ENCODE peak calls at places on chromosome 5, in eight cellular contexts. J is neuronal stem cell; H is CD4-positive, alpha-beta memory T cell; O is CD8-positive, alpha-beta memory T cell; A is mesendoderm; I is mucosa of descending colon; S is GM23338; Y is pancreas. X is an unnamed sample.

GRCh38 chr5:159553792-159554191 is 223.5 kb upstream of the IL12B start:
- DNase-seq in J (no peak), H (no peak), O (no peak), A (no peak), I (no peak), S (no peak), Y (no peak), X (no peak)

GRCh38 chr5:72749362-72749997 is 67.0 kb upstream of the TNPO1 start:
- DNase-seq in J (no peak), H (no peak), O (no peak), A (peak), I (no peak), S (peak), Y (no peak), X (no peak)

GRCh38 chr5:172193872-172194271 is at the start of gene EFCAB9:
- DNase-seq in J (no peak), H (no peak), O (no peak), A (no peak), I (no peak), S (no peak), Y (no peak), X (no peak)

GRCh38 chr5:62369039-62369438 is 34.7 kb downstream of the DIMT1 start:
- DNase-seq in J (no peak), H (no peak), O (no peak), A (no peak), I (no peak), S (no peak), Y (no peak), X (no peak)

GRCh38 chr5:139384591-139385051 is 1.5 kb upstream of the SLC23A1 start:
- DNase-seq in J (no peak), H (no peak), O (no peak), A (no peak), I (no peak), S (no peak), Y (no peak), X (no peak)

GRCh38 chr5:166401391-166401790 is 1890.1 kb upstream of the WWC1 start:
- DNase-seq in J (peak), H (no peak), O (no peak), A (peak), I (no peak), S (peak), Y (no peak), X (no peak)

GRCh38 chr5:134552301-134552700 is 26.8 kb downstream of the JADE2 start:
- DNase-seq in J (no peak), H (peak), O (no peak), A (no peak), I (no peak), S (no peak), Y (peak), X (no peak)

GRCh38 chr5:17361331-17361730 is 136.7 kb upstream of the TAF11L2 start:
- DNase-seq in J (no peak), H (no peak), O (no peak), A (no peak), I (no peak), S (no peak), Y (no peak), X (no peak)

GRCh38 chr5:34053133-34053532 is 10.1 kb upstream of the C1QTNF3 start:
- DNase-seq in J (no peak), H (no peak), O (no peak), A (no peak), I (no peak), S (no peak), Y (no peak), X (no peak)

GRCh38 chr5:131281133-131281867 is 17.4 kb downstream of the CDC42SE2 start:
- DNase-seq in J (no peak), H (peak), O (peak), A (no peak), I (no peak), S (no peak), Y (no peak), X (no peak)

GRCh38 chr5:154644745-154645411 is 110.3 kb upstream of the LARP1 start:
- DNase-seq in J (no peak), H (no peak), O (no peak), A (no peak), I (no peak), S (no peak), Y (no peak), X (no peak)

DNA sequence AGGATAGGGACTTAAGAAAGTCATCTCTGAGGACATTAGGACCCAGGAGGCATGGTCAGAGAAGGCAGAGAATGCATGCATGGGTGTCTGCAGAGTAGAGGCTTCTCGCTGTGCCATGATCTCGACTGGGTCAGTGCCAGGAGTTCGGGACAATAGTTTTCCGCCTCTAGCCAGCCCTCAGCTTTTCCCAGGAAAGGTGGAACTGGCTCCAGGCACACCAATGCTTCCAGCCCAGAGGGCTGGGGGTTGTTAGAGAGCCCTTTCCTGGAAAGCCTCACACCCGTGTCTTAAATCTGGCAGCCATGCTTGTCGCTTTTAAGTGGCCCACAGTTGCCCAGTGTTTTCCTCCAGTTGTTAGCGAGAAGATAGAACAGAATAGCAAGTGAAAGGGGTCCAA is 1111.3 kb downstream of the TAF11L14 start:
- DNase-seq in J (no peak), H (no peak), O (peak), A (no peak), I (peak), S (no peak), Y (no peak), X (peak)
- H3K4me3 ChIP-seq in J (no peak), H (peak), O (peak), A (no peak), I (peak), S (no peak), Y (no peak), X (peak)

GRCh38 chr5:91312698-91313097 is 70.4 kb downstream of the ARRDC3 start:
- DNase-seq in J (no peak), H (no peak), O (no peak), A (no peak), I (no peak), S (no peak), Y (no peak), X (no peak)

GRCh38 chr5:91311697-91312501 is 71.2 kb downstream of the ARRDC3 start:
- DNase-seq in J (no peak), H (peak), O (peak), A (peak), I (peak), S (peak), Y (no peak), X (peak)

GRCh38 chr5:91306497-91306896 is 76.6 kb downstream of the ARRDC3 start:
- DNase-seq in J (no peak), H (no peak), O (no peak), A (no peak), I (no peak), S (no peak), Y (no peak), X (no peak)

GRCh38 chr5:91307023-91307422 is 76.1 kb downstream of the ARRDC3 start:
- DNase-seq in J (no peak), H (no peak), O (no peak), A (no peak), I (peak), S (no peak), Y (no peak), X (no peak)

GRCh38 chr5:91311168-91311696 is 71.9 kb downstream of the ARRDC3 start:
- DNase-seq in J (no peak), H (no peak), O (peak), A (no peak), I (no peak), S (no peak), Y (no peak), X (peak)
- H3K4me3 ChIP-seq in J (no peak), H (no peak), O (peak), A (no peak), I (no peak), S (no peak), Y (no peak), X (peak)

GRCh38 chr5:142057697-142058056 is 44.9 kb upstream of the GNPDA1 start:
- DNase-seq in J (no peak), H (no peak), O (no peak), A (no peak), I (no peak), S (no peak), Y (no peak), X (no peak)

GRCh38 chr5:142059304-142059940 is 46.6 kb upstream of the GNPDA1 start:
- DNase-seq in J (no peak), H (no peak), O (no peak), A (peak), I (no peak), S (peak), Y (no peak), X (no peak)

GRCh38 chr5:142063878-142064331 is 44.7 kb upstream of the NDFIP1 start:
- DNase-seq in J (peak), H (no peak), O (peak), A (peak), I (peak), S (peak), Y (peak), X (peak)

GRCh38 chr5:142065273-142065672 is 43.3 kb upstream of the NDFIP1 start:
- DNase-seq in J (peak), H (no peak), O (no peak), A (peak), I (no peak), S (peak), Y (no peak), X (peak)

DNA sequence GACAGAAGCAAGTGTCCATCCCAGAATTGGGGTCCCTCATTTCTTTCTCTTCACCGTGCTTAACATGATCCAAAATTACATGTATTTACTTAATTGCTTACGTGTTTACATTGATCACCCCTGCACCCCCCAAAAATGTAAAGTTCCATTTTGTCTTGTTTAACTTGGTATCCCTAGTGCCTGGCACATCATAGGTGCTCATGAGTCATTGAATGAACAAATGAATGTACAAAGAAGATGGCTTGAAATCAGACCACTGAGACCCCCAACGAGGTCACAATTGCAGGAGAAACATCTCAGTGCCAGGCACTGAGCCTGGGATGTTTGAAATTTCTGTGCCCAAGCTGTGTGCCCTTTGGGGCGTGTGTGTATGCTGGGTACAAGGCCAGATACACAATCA is 45.2 kb upstream of the NDFIP1 start:
- DNase-seq in J (no peak), H (no peak), O (no peak), A (no peak), I (no peak), S (no peak), Y (no peak), X (no peak)
- H3K4me3 ChIP-seq in J (peak), H (no peak), O (no peak), A (no peak), I (no peak), S (peak), Y (no peak), X (peak)

DNA sequence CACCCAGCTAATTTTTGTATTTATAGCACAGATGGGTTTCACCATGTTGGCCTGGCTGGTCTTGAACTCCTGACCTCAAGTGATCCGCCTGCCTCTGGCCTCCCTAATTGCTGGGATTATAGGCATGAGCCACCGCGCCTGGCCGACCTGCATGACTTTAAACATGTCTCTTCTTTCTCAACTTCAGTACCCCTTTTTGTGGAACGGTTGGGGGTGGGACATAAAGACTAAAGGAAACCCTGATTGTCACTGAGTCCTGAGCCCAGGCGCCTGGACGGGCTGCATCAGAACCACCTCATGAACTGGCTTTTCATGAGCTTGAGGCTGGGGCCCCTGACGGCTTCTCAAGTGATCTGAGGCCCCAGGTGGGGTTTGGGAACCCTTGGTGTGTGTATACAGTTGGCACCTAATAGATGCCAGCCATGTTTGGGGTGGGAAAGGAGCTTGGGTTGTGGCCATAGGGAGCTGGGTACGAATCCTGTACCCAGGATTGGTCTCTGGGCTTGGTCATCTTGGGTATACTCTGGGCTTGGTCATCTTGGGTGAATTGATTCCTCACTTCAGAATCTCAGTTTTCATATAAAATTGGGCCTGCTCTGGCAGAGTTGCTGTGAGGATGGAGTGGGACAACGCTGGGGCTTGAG is 2.2 kb downstream of the GRK6 start:
- DNase-seq in J (no peak), H (no peak), O (no peak), A (no peak), I (no peak), S (no peak), Y (no peak), X (no peak)
- H3K4me3 ChIP-seq in J (no peak), H (peak), O (peak), A (no peak), I (no peak), S (no peak), Y (no peak), X (no peak)

GRCh38 chr5:157651623-157652376 is 438 bp downstream of the SOX30 start:
- DNase-seq in J (peak), H (peak), O (peak), A (peak), I (peak), S (peak), Y (peak), X (no peak)
- H3K4me3 ChIP-seq in J (no peak), H (no peak), O (peak), A (no peak), I (peak), S (peak), Y (peak), X (no peak)

X was measured in SJCRH30.